ENCODE peak calls at places on chromosomes 2 and 18, in six cellular contexts. J is pancreas, F is ascending aorta, Z is epithelial cell of esophagus, W is cardiac muscle cell, O is cardiac fibroblast. K is an unnamed sample.

GRCh38 chr2:98915751-98916358 is 20.2 kb downstream of the CRACDL start:
- DNase-seq in J (no peak), F (no peak), Z (peak), O (peak), W (no peak), K (no peak)

GRCh38 chr2:196404276-196404675 is 232.9 kb upstream of the STK17B start:
- DNase-seq in O (peak), J (no peak), F (no peak), W (no peak), Z (peak), K (no peak)

GRCh38 chr2:47232738-47233415 is 77.8 kb upstream of the STPG4 start:
- DNase-seq in F (no peak), Z (no peak), J (no peak), O (no peak), W (no peak), K (no peak)

GRCh38 chr2:162382283-162382682 is 38.4 kb downstream of the GCA start:
- DNase-seq in Z (no peak), O (peak), J (no peak), F (no peak), W (peak), K (no peak)

GRCh38 chr2:138948070-138948539 is 167.9 kb upstream of the NXPH2 start:
- DNase-seq in F (no peak), Z (peak), J (peak), O (peak), W (peak), K (no peak)

GRCh38 chr2:71821856-71822255 is 325.8 kb downstream of the CYP26B1 start:
- DNase-seq in F (no peak), O (no peak), Z (no peak), J (no peak), W (no peak), K (no peak)

GRCh38 chr2:207258191-207258991 is 92.6 kb upstream of the KLF7 start:
- DNase-seq in J (no peak), F (peak), Z (peak), O (peak), W (peak), K (no peak)

GRCh38 chr18:34707670-34708069 is 2.4 kb upstream of the DTNA start:
- DNase-seq in W (peak), J (peak), O (peak), F (peak), Z (peak), K (no peak)

GRCh38 chr2:48849770-48850169 is 94.2 kb upstream of the LHCGR start:
- DNase-seq in J (no peak), F (no peak), O (peak), W (peak), Z (peak), K (no peak)

GRCh38 chr2:136238552-136239346 is 120.8 kb upstream of the CXCR4 start:
- DNase-seq in J (peak), W (peak), O (peak), Z (peak), F (no peak), K (no peak)

GRCh38 chr2:135600915-135601314 is 69.6 kb downstream of the R3HDM1 start:
- DNase-seq in W (peak), F (no peak), Z (no peak), J (no peak), O (peak), K (no peak)

GRCh38 chr2:163735692-163736432 is at the start of gene FIGN:
- DNase-seq in F (peak), W (peak), J (peak), O (peak), Z (peak), K (peak)

GRCh38 chr18:25233582-25234362 is 118.2 kb downstream of the ZNF521 start:
- DNase-seq in Z (no peak), J (no peak), W (peak), O (peak), F (no peak), K (no peak)

GRCh38 chr18:70337139-70337972 is 48.5 kb downstream of the SOCS6 start:
- DNase-seq in Z (peak), J (no peak), F (peak), W (peak), O (peak), K (no peak)

GRCh38 chr2:174964404-174964803 is 40.8 kb downstream of the CHN1 start:
- DNase-seq in Z (no peak), J (no peak), O (no peak), W (no peak), F (no peak), K (no peak)

GRCh38 chr2:96526101-96526591 is 10.4 kb upstream of the ARID5A start:
- DNase-seq in O (no peak), Z (no peak), J (no peak), F (no peak), W (no peak), K (no peak)

GRCh38 chr2:96556441-96557330 is 20.1 kb downstream of the ARID5A start:
- DNase-seq in O (peak), F (peak), J (no peak), Z (peak), W (peak), K (no peak)

GRCh38 chr2:219209236-219209635 is 2.7 kb downstream of the ZFAND2B start:
- DNase-seq in F (peak), W (no peak), J (peak), Z (no peak), O (no peak), K (no peak)

GRCh38 chr2:118554616-118555015 is 292.8 kb downstream of the EN1 start:
- DNase-seq in W (peak), J (no peak), O (peak), F (no peak), Z (no peak), K (no peak)
- TF ChIP-seq CTCF in W (peak), J (no peak), O (peak), F (no peak), Z (no peak), K (peak)

GRCh38 chr2:40488101-40488598 is 36.3 kb upstream of the SLC8A1 start:
- DNase-seq in Z (peak), W (peak), J (no peak), O (peak), F (no peak), K (no peak)
- TF ChIP-seq CTCF in Z (peak), W (peak), J (peak), O (peak), F (peak), K (peak)

DNA sequence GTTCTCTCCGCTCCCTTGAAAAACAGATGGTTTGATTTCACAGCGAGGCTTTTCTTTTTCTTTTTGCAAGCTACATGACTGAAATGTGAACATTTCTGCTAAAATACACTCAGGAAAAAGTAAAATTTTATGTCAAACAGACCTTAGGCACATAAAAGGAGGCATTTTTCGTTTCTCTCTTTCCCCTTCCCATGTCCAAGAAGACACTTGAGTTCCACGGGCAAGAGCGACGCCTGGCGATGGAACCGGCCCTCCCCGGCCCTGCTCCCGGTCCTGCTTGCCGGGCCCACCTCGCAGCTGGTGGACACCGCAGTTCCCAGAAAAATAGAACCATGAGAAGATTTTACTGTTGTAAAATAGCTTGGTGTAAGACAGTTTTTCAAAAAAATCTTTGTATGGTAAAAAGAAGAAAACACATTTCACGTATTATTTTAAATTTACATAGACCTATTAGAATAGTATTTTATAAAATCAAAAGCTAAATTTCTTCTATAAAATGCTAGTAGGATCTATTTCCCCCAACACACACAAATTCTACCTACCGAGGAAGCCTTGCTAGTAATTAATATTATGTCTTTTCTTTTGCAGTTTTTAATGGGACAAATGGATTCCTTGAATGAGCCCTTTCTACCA is 2.3 kb upstream of the ALKAL2 start:
- DNase-seq in Z (peak), J (peak), O (peak), F (peak), W (peak), K (peak)
- TF ChIP-seq CTCF in Z (peak), J (peak), O (peak), F (peak), W (peak), K (peak)

GRCh38 chr2:81895620-81896245 is 1591.2 kb upstream of the LRRTM1 start:
- DNase-seq in Z (no peak), J (no peak), F (no peak), O (no peak), W (no peak), K (no peak)

GRCh38 chr2:81903534-81903933 is 1599.0 kb upstream of the LRRTM1 start:
- DNase-seq in Z (no peak), J (no peak), W (no peak), O (no peak), F (no peak), K (no peak)

GRCh38 chr2:81901017-81901416 is 1596.5 kb upstream of the LRRTM1 start:
- DNase-seq in W (peak), O (peak), Z (peak), J (no peak), F (no peak), K (no peak)
- TF ChIP-seq CTCF in W (peak), O (no peak), Z (peak), J (no peak), F (no peak), K (peak)

DNA sequence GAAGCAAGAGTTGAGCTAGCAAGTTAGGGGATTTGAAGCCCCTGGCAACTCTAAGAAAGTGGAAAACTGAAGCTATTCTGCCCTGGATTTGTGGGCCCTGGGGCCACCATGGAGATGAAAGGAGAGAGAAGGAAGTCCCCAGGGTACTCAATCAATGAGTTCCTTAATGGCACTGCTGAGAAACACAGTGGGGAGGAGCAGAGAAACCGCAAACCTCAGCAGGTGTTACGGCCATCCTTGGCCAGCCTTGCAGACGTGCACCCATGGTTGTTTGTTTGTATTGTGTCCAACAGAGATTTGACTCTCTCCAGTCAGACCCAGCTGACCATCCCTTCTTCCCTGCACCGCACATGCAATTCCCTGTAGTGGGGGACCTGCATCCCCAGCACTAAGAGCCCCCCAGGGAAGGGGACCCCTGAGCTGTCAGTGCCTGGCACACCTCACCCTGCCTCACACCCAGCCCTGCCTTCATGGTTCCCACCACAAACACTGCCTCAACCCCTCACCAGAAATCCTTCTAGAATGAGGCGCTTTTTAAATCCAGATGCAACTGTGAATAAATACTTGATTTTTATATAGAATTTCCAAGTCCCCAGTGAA is 255.3 kb downstream of the SH3BP4 start:
- DNase-seq in W (no peak), O (no peak), F (no peak), J (no peak), Z (no peak), K (no peak)
- TF ChIP-seq CTCF in W (no peak), O (no peak), F (no peak), J (no peak), Z (no peak), K (no peak)

GRCh38 chr2:230986520-230987136 is 9.3 kb upstream of the SPATA3 start:
- DNase-seq in Z (no peak), O (no peak), F (no peak), W (no peak), J (no peak), K (no peak)

GRCh38 chr2:230985519-230986231 is 10.2 kb upstream of the SPATA3 start:
- DNase-seq in O (no peak), F (no peak), J (no peak), W (no peak), Z (no peak), K (no peak)

GRCh38 chr2:230990131-230990898 is 5.6 kb upstream of the SPATA3 start:
- DNase-seq in J (no peak), Z (no peak), W (no peak), O (no peak), F (no peak), K (no peak)

GRCh38 chr2:230989731-230990130 is 6.2 kb upstream of the SPATA3 start:
- DNase-seq in Z (no peak), J (no peak), F (no peak), O (no peak), W (no peak), K (no peak)

GRCh38 chr2:230987137-230988020 is 8.5 kb upstream of the SPATA3 start:
- DNase-seq in F (peak), J (peak), O (peak), Z (peak), W (peak), K (peak)
- TF ChIP-seq CTCF in F (peak), J (peak), O (peak), Z (peak), W (peak), K (peak)

GRCh38 chr2:108593547-108594098 is 59.4 kb downstream of the LIMS1 start:
- DNase-seq in Z (peak), O (peak), W (peak), J (no peak), F (no peak), K (no peak)
- TF ChIP-seq CTCF in Z (no peak), O (peak), W (peak), J (no peak), F (peak), K (peak)

DNA sequence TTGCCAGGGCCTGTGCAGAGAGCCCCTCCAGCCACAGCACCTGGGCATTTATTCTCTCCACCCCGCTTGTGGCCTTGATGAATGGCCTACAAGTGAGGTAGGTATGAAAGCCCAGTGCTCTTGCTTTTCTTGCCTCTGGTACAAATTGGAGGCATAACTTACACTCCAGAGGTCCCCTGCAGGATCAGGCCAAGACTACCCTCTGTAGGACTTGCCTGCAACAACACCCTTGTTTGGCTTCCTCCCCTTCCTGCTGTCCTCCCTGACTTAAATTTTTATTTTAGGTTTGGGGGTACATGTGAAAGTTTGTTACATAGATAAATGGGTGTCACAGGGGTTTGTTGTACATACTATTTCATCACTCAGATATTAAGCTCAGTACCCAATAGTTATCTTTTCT is 95.7 kb downstream of the CDC42EP3 start:
- DNase-seq in J (no peak), Z (no peak), F (no peak), O (no peak), W (no peak), K (no peak)
- TF ChIP-seq CTCF in J (no peak), Z (no peak), F (no peak), O (no peak), W (peak), K (no peak)

GRCh38 chr18:27789406-27789805 is 387.5 kb downstream of the CDH2 start:
- DNase-seq in F (no peak), W (no peak), J (no peak), Z (peak), O (no peak), K (no peak)

GRCh38 chr18:27787543-27787942 is 389.4 kb downstream of the CDH2 start:
- DNase-seq in Z (no peak), O (no peak), W (no peak), J (no peak), F (no peak), K (no peak)

GRCh38 chr18:27780061-27780740 is 396.7 kb downstream of the CDH2 start:
- DNase-seq in F (no peak), J (no peak), W (peak), Z (peak), O (no peak), K (no peak)

DNA sequence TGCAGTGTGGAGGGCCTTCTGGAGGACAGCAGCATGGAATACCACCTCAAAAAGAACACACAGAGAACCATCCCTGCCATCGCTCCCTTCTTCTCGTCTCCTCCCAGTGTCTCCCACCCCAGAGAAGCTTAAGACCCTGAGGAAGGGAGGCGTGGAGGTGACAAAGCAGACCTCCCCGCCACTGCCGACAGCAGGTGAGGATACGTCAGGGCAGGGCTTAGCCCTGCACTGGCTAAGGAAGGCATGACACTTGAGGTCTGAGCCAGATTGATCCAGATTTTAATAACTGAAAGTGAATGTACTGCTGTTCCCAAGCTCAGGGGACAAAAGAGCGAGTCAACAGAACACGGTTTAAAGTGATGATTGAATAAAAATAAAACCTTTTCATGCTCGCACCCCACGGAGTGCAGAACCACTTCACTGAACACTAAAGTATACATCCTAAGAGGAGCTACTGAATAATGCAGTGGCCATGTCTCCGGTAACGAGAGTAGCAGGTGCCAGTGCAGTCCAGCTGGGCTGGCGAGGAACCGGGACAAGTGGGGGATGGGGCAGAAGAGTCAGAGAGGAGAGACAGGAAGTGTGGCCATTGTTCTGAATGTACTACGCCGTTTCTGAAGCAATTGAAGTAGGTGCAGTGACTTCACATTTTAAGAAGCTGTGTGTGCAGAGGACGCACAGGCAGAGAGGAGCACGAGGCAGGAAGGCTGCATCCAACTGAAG is 391.0 kb downstream of the CDH2 start:
- DNase-seq in J (no peak), W (no peak), F (no peak), O (no peak), Z (no peak), K (no peak)
- TF ChIP-seq CTCF in J (no peak), W (no peak), F (no peak), O (no peak), Z (no peak), K (no peak)

GRCh38 chr18:45282101-45282812 is 333.0 kb upstream of the SLC14A2 start:
- DNase-seq in W (no peak), Z (peak), J (no peak), F (no peak), O (peak), K (no peak)
- TF ChIP-seq CTCF in W (no peak), Z (peak), J (no peak), F (no peak), O (no peak), K (no peak)

K was measured in type B pancreatic cell.